ENCODE peak calls at places on chromosomes 3 and 15, in nine cellular contexts. A is T-cell, I is GM03348, B is endothelial cell, C is mesothelial cell of epicardium, R is LoVo, Z is ovary, K is NCI-H69, S is AG20443. L is an unnamed sample.

GRCh38 chr3:1439395-1439794 is 346.6 kb downstream of the CNTN6 start:
- DNase-seq in R (no peak), I (no peak), C (no peak), Z (no peak), S (no peak), B (no peak), K (peak), A (no peak), L (peak)

GRCh38 chr15:34101366-34102174 is at the start of the genes EMC7 and PGBD4:
- DNase-seq in C (peak), B (peak), A (peak), I (peak), K (peak), R (peak), Z (peak), S (peak), L (peak)

GRCh38 chr15:90710436-90710835 is 6.7 kb upstream of the BLM start:
- DNase-seq in S (peak), I (no peak), C (no peak), R (no peak), K (no peak), A (no peak), Z (no peak), B (no peak), L (peak)

GRCh38 chr3:59563072-59563605 is 513.3 kb upstream of the CFAP20DC start:
- DNase-seq in A (no peak), Z (no peak), I (peak), C (no peak), K (no peak), S (peak), R (no peak), B (no peak), L (no peak)

GRCh38 chr3:158830391-158830790 is 28.5 kb downstream of the MFSD1 start:
- DNase-seq in R (no peak), A (no peak), Z (no peak), S (no peak), K (no peak), I (no peak), B (no peak), C (no peak), L (no peak)

GRCh38 chr15:86903642-86904421 is 824.2 kb downstream of the AGBL1 start:
- DNase-seq in C (no peak), I (no peak), K (no peak), Z (no peak), R (no peak), S (no peak), B (no peak), A (no peak), L (no peak)

GRCh38 chr3:126287171-126287535 is 70.1 kb downstream of the KLF15 start:
- DNase-seq in I (no peak), K (no peak), R (no peak), Z (no peak), C (no peak), A (no peak), S (no peak), B (no peak), L (no peak)

GRCh38 chr15:68781766-68782588 is 38.7 kb downstream of the ANP32A start:
- DNase-seq in A (peak), I (no peak), K (no peak), B (peak), C (no peak), R (no peak), S (no peak), Z (no peak), L (no peak)

GRCh38 chr3:126293370-126294082 is 63.7 kb downstream of the KLF15 start:
- DNase-seq in Z (no peak), A (no peak), I (peak), S (peak), K (no peak), C (no peak), R (no peak), B (no peak), L (peak)

GRCh38 chr3:30297112-30297511 is 309.3 kb upstream of the TGFBR2 start:
- DNase-seq in C (no peak), S (no peak), A (no peak), K (no peak), I (no peak), B (no peak), Z (no peak), R (no peak), L (no peak)

GRCh38 chr3:191889781-191890180 is 428.8 kb downstream of the PYDC2 start:
- DNase-seq in A (no peak), Z (no peak), B (no peak), C (no peak), S (no peak), K (no peak), I (no peak), R (no peak), L (no peak)

GRCh38 chr3:129673897-129674797 is 67.7 kb upstream of the PLXND1 start:
- DNase-seq in S (no peak), R (no peak), C (no peak), B (no peak), I (no peak), Z (no peak), A (no peak), K (no peak), L (no peak)

GRCh38 chr3:128073807-128074206 is 21.6 kb downstream of the SEC61A1 start:
- DNase-seq in C (no peak), I (no peak), K (no peak), A (no peak), Z (no peak), R (no peak), S (no peak), B (no peak), L (no peak)

GRCh38 chr15:31439328-31439727 is 112.7 kb downstream of the KLF13 start:
- DNase-seq in C (no peak), I (no peak), K (peak), S (no peak), A (no peak), B (peak), R (no peak), Z (no peak), L (no peak)

GRCh38 chr3:10771486-10772225 is 44.4 kb upstream of the SLC6A11 start:
- DNase-seq in A (no peak), S (no peak), K (no peak), Z (no peak), C (no peak), R (no peak), B (no peak), I (no peak), L (no peak)

GRCh38 chr3:125148836-125149235 is 63.7 kb downstream of the SLC12A8 start:
- DNase-seq in C (no peak), Z (no peak), R (no peak), S (peak), I (peak), K (no peak), B (no peak), A (no peak), L (no peak)

GRCh38 chr15:50137330-50137761 is 18.3 kb upstream of the ATP8B4 start:
- DNase-seq in I (peak), C (no peak), Z (no peak), R (no peak), S (peak), B (no peak), K (no peak), A (no peak), L (peak)

GRCh38 chr3:54104084-54104483 is 18.3 kb upstream of the CACNA2D3 start:
- DNase-seq in C (no peak), B (no peak), K (no peak), I (no peak), S (no peak), R (no peak), Z (no peak), A (no peak), L (no peak)

GRCh38 chr3:141530133-141530768 is 43.4 kb downstream of the RASA2 start:
- DNase-seq in S (peak), I (peak), A (peak), Z (no peak), C (no peak), K (no peak), B (no peak), R (no peak), L (peak)

GRCh38 chr15:67185621-67186225 is 68.7 kb downstream of the AAGAB start:
- DNase-seq in R (no peak), Z (no peak), S (no peak), C (no peak), A (no peak), K (no peak), B (no peak), I (peak), L (peak)

GRCh38 chr3:119700269-119700919 is 2.4 kb upstream of the CFAP91 start:
- DNase-seq in B (no peak), C (no peak), I (no peak), K (no peak), S (no peak), R (peak), Z (no peak), A (no peak), L (peak)

GRCh38 chr15:101489236-101489632 is 273 bp downstream of the PCSK6 start:
- DNase-seq in Z (no peak), B (peak), I (peak), R (peak), A (no peak), C (no peak), S (no peak), K (peak), L (no peak)

GRCh38 chr3:99868438-99868723 is 50.7 kb downstream of the CMSS1 start:
- DNase-seq in A (no peak), I (no peak), R (no peak), Z (no peak), K (peak), B (no peak), C (no peak), S (no peak), L (peak)

GRCh38 chr15:39145146-39145545 is 435.7 kb upstream of the THBS1 start:
- DNase-seq in B (no peak), K (no peak), Z (no peak), I (no peak), S (no peak), C (no peak), R (no peak), A (no peak), L (no peak)

GRCh38 chr3:129182390-129183180 is 1.1 kb downstream of the CNBP start:
- DNase-seq in B (no peak), Z (no peak), K (peak), A (no peak), C (no peak), I (peak), R (no peak), S (peak), L (no peak)

GRCh38 chr15:74790080-74790916 is 8.4 kb downstream of the CSK start:
- DNase-seq in Z (peak), I (peak), S (peak), C (no peak), B (no peak), R (no peak), A (no peak), K (no peak), L (peak)

GRCh38 chr3:149291178-149291577 is 42.3 kb downstream of the TM4SF18 start:
- DNase-seq in A (no peak), C (no peak), R (no peak), B (no peak), Z (no peak), K (peak), S (no peak), I (no peak), L (no peak)

GRCh38 chr3:72862314-72863090 is 14.3 kb upstream of the SHQ1 start:
- DNase-seq in Z (no peak), S (no peak), A (no peak), K (no peak), I (no peak), C (no peak), B (no peak), R (no peak), L (no peak)